ENCODE peak calls at places on chromosomes 11 and 22, in six cellular contexts. L is H9, C is trophoblast cell, H is mesendoderm, E is neuronal stem cell, D is mesenchymal stem cell. A is an unnamed sample.

GRCh38 chr11:87425391-87425790 is 387.7 kb downstream of the TMEM135 start:
- DNase-seq in D (no peak), L (no peak), C (no peak), E (no peak), H (peak), A (peak)

GRCh38 chr11:60971520-60971919 is at the start of gene CD6:
- DNase-seq in H (no peak), C (no peak), E (no peak), L (no peak), D (no peak), A (no peak)

GRCh38 chr11:32297629-32298028 is 137.7 kb downstream of the WT1 start:
- DNase-seq in L (no peak), H (no peak), D (peak), C (no peak), E (no peak), A (peak)

GRCh38 chr11:102592634-102593581 is 32.2 kb downstream of the MMP20 start:
- DNase-seq in E (no peak), L (peak), D (peak), H (peak), C (no peak), A (peak)

GRCh38 chr11:125086633-125087296 is 23.7 kb downstream of the SLC37A2 start:
- DNase-seq in L (no peak), D (no peak), E (no peak), H (no peak), C (no peak), A (no peak)

GRCh38 chr11:68480855-68481510 is 20.4 kb downstream of the PPP6R3 start:
- DNase-seq in L (no peak), E (no peak), C (no peak), D (no peak), H (no peak), A (no peak)

GRCh38 chr22:46106279-46107022 is 43.9 kb upstream of the PPARA start:
- DNase-seq in C (no peak), L (no peak), E (no peak), H (no peak), D (no peak), A (no peak)

GRCh38 chr22:31036671-31037550 is 44.2 kb upstream of the SMTN start:
- DNase-seq in H (no peak), D (peak), L (no peak), E (no peak), C (no peak), A (peak)

GRCh38 chr11:123419720-123420466 is 10.2 kb upstream of the GRAMD1B start:
- DNase-seq in C (no peak), E (no peak), D (no peak), L (no peak), H (no peak), A (no peak)

GRCh38 chr11:14078941-14079522 is 116.5 kb downstream of the SPON1 start:
- DNase-seq in L (no peak), D (no peak), E (no peak), H (no peak), C (no peak), A (no peak)

GRCh38 chr11:105577645-105578044 is 32.2 kb upstream of the GRIA4 start:
- DNase-seq in C (no peak), E (no peak), D (peak), H (peak), L (no peak), A (peak)

GRCh38 chr11:66818231-66818955 is 24.8 kb upstream of the RCE1 start:
- DNase-seq in C (no peak), D (no peak), H (no peak), L (no peak), E (no peak), A (peak)
- H2AK5ac ChIP-seq in C (no peak), D (no peak), H (no peak), L (no peak), E (no peak), A (no peak)

DNA sequence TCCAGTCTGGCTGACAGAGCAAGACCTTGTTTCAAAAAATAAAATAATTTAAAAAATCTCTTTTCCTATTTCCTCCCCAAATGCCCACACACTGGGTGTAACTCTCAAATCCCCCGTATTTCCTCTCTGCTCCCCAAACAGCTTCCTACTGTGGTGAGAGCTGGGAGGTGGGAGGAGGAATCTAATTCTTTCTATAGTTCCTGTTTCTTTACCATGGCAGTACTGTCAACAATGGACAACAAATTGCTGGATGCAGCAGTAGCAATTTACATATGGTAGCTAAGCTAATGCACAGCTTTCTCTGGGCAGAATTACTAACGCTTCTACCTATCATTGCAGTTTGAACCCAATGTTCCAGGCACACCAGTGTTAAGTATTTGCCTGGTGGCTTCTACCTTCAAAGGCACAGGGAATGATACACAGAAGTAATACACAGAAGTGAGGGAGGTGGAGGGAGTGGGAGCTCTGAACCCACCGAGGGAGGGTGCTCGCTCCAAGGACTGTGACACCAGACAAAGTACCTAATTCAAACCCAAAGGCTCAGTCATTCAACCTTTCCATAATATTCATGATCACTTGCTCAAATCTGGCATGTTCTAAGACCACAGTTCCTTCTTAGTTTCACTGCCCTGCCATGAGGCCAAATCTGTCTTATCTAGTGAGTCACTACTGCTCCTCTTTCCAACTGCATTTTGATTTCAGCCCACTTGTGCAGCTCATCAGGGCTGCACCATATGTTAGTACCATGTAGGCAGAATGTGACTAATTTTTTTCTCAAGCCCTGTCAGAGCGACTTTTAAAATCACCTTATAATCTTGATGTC is 37.9 kb downstream of the CELF1 start:
- DNase-seq in D (peak), H (peak), C (no peak), E (no peak), L (peak), A (peak)
- H3K9ac ChIP-seq in D (peak), H (peak), C (no peak), E (no peak), L (no peak), A (no peak)

GRCh38 chr11:108965602-108966001 is 300.7 kb downstream of the DDX10 start:
- DNase-seq in C (peak), H (peak), L (no peak), D (peak), E (no peak), A (peak)
- H2AK5ac ChIP-seq in C (no peak), H (no peak), L (no peak), D (no peak), E (no peak), A (peak)

GRCh38 chr11:6655790-6656580 is at the start of gene DCHS1:
- DNase-seq in L (no peak), D (peak), C (no peak), E (no peak), H (peak), A (no peak)

GRCh38 chr11:6656936-6657335 is 1.3 kb upstream of the DCHS1 start:
- DNase-seq in H (no peak), D (no peak), E (no peak), L (no peak), C (no peak), A (no peak)

GRCh38 chr11:6655020-6655789 is 404 bp downstream of the DCHS1 start:
- DNase-seq in L (no peak), C (no peak), H (no peak), E (no peak), D (peak), A (no peak)

GRCh38 chr11:6657346-6657745 is 1.7 kb upstream of the DCHS1 start:
- DNase-seq in L (no peak), E (no peak), D (no peak), H (no peak), C (no peak), A (peak)

DNA sequence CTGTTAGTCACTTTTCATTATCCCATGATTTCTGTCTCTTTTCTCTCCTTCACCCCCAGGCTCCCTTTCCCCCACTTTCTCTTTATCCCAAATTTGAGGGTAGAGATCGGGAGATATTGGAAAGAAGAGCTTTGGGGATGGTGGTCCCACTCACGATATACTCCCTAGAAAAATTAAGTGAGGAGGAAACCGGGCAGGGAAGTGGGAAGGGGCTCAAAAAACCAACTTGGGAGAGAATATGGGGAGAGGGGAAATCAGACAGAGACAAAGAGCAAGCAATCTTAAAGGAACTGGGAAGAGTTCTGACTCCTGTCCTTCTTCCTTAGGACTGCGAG is 939 bp upstream of the DCHS1 start:
- DNase-seq in D (no peak), C (no peak), E (no peak), H (no peak), L (no peak), A (no peak)
- H3K9ac ChIP-seq in D (no peak), C (no peak), E (no peak), H (peak), L (peak), A (peak)

GRCh38 chr11:46243796-46244109 is 33.7 kb upstream of the CREB3L1 start:
- DNase-seq in L (no peak), H (no peak), D (no peak), E (no peak), C (no peak), A (no peak)

GRCh38 chr11:46242462-46242960 is 35.0 kb upstream of the CREB3L1 start:
- DNase-seq in D (no peak), L (no peak), C (no peak), H (no peak), E (no peak), A (no peak)

GRCh38 chr11:46240371-46240770 is 37.1 kb upstream of the CREB3L1 start:
- DNase-seq in D (peak), C (no peak), E (no peak), H (no peak), L (no peak), A (no peak)

GRCh38 chr11:46240861-46241260 is 36.6 kb upstream of the CREB3L1 start:
- DNase-seq in H (peak), L (no peak), C (no peak), E (no peak), D (peak), A (no peak)

GRCh38 chr11:46242961-46243795 is 34.3 kb upstream of the CREB3L1 start:
- DNase-seq in C (peak), H (peak), E (peak), L (peak), D (peak), A (peak)
- H2AK5ac ChIP-seq in C (peak), H (peak), E (no peak), L (no peak), D (peak), A (peak)

DNA sequence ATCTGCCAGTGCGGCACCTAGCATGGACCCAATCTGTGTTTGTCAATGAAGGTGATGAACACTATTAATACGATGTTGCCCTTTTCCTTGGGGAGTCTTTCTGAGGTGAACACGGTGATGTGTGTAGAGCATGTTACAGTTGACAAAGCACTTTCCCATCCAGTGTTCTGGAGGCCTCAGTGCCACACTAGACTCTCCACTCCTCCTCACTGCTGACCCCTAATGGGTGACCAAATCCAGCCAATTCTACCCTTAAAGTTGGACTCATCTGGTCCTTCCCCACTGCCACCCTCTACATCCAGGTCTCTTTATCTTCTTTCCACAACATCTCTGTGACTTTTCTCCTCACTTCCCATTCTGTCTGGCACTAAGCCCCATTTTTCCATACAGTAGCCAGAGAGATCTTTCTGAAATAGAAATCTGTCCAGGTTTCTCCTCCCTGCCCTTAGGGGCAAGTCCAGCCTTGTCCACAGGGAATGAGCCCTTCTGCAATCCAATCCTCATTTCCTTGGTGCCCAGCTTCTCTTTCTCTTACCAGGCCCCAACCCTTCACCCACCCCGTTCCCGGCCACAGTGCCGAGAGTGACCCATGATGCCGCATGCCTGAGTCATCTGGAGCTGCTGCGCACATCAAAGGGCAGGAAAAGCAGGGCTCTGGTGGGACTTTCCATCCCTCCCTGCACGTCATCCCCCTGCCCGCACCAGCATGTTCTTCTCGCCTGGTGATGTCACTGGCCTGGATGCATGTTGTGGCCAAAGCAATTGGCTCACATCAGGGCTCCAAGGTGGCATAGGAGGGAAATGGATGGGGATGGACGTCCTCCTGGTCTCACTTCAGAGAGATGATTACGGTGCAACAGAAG is 64.2 kb downstream of the RASSF10 start:
- DNase-seq in E (no peak), C (peak), H (no peak), L (no peak), D (peak), A (peak)
- H3K9ac ChIP-seq in E (no peak), C (no peak), H (no peak), L (no peak), D (no peak), A (no peak)

GRCh38 chr11:28938091-28938490 is 829.9 kb downstream of the METTL15 start:
- DNase-seq in E (no peak), C (no peak), H (peak), D (no peak), L (no peak), A (peak)
- H2AK5ac ChIP-seq in E (no peak), C (no peak), H (no peak), D (no peak), L (no peak), A (peak)

GRCh38 chr22:35205956-35206355 is 51.3 kb upstream of the HMGXB4 start:
- DNase-seq in D (no peak), C (no peak), E (no peak), H (peak), L (no peak), A (peak)
- H3K9ac ChIP-seq in D (no peak), C (no peak), E (no peak), H (no peak), L (no peak), A (no peak)

GRCh38 chr22:39171623-39172264 is 19.3 kb upstream of the CBX7 start:
- DNase-seq in E (no peak), D (no peak), H (no peak), C (no peak), L (peak), A (no peak)

GRCh38 chr22:39175127-39176066 is 22.9 kb upstream of the CBX7 start:
- DNase-seq in H (peak), C (peak), E (no peak), D (peak), L (peak), A (no peak)

GRCh38 chr22:39173050-39173706 is 20.7 kb upstream of the CBX7 start:
- DNase-seq in E (no peak), D (no peak), L (no peak), H (no peak), C (no peak), A (no peak)

GRCh38 chr22:39174498-39175120 is 22.1 kb upstream of the CBX7 start:
- DNase-seq in L (peak), D (peak), C (peak), E (peak), H (peak), A (peak)

DNA sequence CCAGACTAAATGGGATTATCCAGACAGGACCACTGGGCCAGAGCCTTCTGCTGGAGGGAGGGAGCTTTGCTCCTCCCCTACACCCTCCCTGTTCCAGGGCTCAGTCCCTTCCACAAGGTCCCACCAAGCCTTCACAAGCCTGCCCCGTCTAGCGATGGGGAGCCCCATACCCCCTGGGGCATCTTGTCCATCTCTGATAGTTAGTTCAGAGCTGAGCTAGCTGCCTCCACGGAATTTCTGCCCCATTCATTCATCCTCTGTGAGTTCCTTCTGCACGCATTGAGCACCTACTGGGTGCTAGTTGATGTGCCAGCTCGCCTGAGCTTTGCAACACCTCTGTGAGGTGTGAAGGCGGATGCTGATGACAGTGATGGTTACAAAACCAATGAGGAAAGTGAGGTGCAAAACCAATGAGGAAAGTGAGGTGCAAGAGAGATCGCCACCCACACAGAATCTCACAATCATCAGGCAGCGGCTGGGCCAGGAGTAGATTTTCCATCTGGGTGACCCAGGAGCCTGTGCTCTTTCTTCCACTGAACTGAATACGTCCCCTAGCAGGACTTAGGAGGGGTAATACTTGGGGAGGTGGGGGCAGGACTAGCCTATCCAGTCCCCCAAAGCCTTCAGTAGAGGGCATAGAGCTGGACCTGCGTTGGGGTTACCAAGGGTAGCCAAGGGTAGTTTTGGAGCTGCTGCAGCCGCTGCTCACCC is 21.5 kb upstream of the CBX7 start:
- DNase-seq in C (no peak), E (no peak), L (no peak), D (no peak), H (peak), A (no peak)
- H2AK5ac ChIP-seq in C (peak), E (peak), L (peak), D (peak), H (peak), A (peak)

GRCh38 chr11:35403765-35404396 is 15.5 kb downstream of the SLC1A2 start:
- DNase-seq in C (no peak), H (no peak), L (no peak), E (no peak), D (no peak), A (no peak)

GRCh38 chr11:35402751-35403454 is 16.5 kb downstream of the SLC1A2 start:
- DNase-seq in E (no peak), L (no peak), H (peak), D (no peak), C (no peak), A (no peak)

GRCh38 chr11:35407041-35407440 is 12.3 kb downstream of the SLC1A2 start:
- DNase-seq in D (no peak), L (no peak), H (no peak), C (no peak), E (no peak), A (no peak)

GRCh38 chr11:35398881-35399280 is 20.5 kb downstream of the SLC1A2 start:
- DNase-seq in E (no peak), H (no peak), L (no peak), D (no peak), C (no peak), A (peak)

DNA sequence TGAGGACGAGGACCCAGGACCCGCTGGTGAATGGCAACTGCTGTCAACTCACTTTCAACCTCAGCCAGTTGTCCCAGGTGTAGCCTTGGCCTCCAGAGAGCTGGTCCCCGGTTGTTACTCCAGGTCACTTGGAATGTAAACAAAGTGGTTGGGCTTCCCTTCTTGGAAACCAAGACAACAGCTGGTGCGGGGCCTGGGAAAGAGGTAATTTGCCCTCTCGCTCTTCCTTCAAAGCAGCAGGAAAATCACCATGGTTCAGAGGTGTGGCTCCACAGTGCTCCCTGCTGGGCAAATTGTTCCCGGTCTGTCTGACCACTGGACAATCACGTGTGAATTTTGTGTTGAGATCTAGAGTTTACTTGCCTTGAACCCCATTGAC is 15.0 kb downstream of the SLC1A2 start:
- DNase-seq in H (peak), E (no peak), D (peak), C (peak), L (peak), A (peak)
- H3K9ac ChIP-seq in H (peak), E (no peak), D (peak), C (no peak), L (no peak), A (no peak)

A was measured in IMR-90.